ENCODE peak calls at places on chromosome 19, in five cellular contexts. R, U, J, X and N are unnamed samples.

GRCh38 chr19:5997371-5997770 is 19.4 kb upstream of the RANBP3 start:
- DNase-seq in R (no peak), U (no peak), J (no peak), X (no peak), N (no peak)

GRCh38 chr19:9144920-9145319 is 4.7 kb downstream of the ZNF317 start:
- DNase-seq in R (no peak), U (no peak), J (no peak), X (no peak), N (no peak)

GRCh38 chr19:42176649-42176989 is 40.9 kb downstream of the DEDD2 start:
- DNase-seq in R (no peak), U (no peak), J (no peak), X (no peak), N (no peak)

GRCh38 chr19:34165295-34165738 is 7.0 kb upstream of the LSM14A start:
- DNase-seq in R (no peak), U (no peak), J (no peak), X (no peak), N (no peak)

GRCh38 chr19:14959263-14959662 is 18.0 kb downstream of the OR7C2 start:
- DNase-seq in R (no peak), U (no peak), J (no peak), X (no peak), N (no peak)

GRCh38 chr19:32176591-32176990 is 168.8 kb upstream of the ZNF507 start:
- DNase-seq in R (no peak), U (no peak), J (no peak), X (no peak), N (no peak)

GRCh38 chr19:2053601-2054389 is 2.8 kb upstream of the MKNK2 start:
- DNase-seq in R (no peak), U (no peak), J (peak), X (peak), N (peak)

GRCh38 chr19:42288881-42289555 is 12.9 kb upstream of the PRR19 start:
- DNase-seq in R (no peak), U (no peak), J (no peak), X (no peak), N (no peak)

GRCh38 chr19:28966737-28967401 is 246.1 kb downstream of the UQCRFS1 start:
- DNase-seq in R (no peak), U (no peak), J (no peak), X (no peak), N (no peak)

GRCh38 chr19:47122359-47123335 is 8.0 kb upstream of the SAE1 start:
- DNase-seq in R (no peak), U (no peak), J (no peak), X (no peak), N (no peak)

GRCh38 chr19:48210005-48210404 is 39.5 kb downstream of the ZSWIM9 start:
- DNase-seq in R (no peak), U (no peak), J (no peak), X (no peak), N (no peak)

GRCh38 chr19:50992666-50993035 is 8.8 kb downstream of the KLK8 start:
- DNase-seq in R (no peak), U (no peak), J (no peak), X (no peak), N (no peak)
- TF ChIP-seq CTCF in R (no peak), U (no peak), J (no peak), X (no peak), N (no peak)

GRCh38 chr19:10389863-10390262 is 9.5 kb upstream of the TYK2 start:
- DNase-seq in R (no peak), U (no peak), J (no peak), X (no peak), N (no peak)
- TF ChIP-seq CTCF in R (peak), U (peak), J (peak), X (no peak), N (no peak)

DNA sequence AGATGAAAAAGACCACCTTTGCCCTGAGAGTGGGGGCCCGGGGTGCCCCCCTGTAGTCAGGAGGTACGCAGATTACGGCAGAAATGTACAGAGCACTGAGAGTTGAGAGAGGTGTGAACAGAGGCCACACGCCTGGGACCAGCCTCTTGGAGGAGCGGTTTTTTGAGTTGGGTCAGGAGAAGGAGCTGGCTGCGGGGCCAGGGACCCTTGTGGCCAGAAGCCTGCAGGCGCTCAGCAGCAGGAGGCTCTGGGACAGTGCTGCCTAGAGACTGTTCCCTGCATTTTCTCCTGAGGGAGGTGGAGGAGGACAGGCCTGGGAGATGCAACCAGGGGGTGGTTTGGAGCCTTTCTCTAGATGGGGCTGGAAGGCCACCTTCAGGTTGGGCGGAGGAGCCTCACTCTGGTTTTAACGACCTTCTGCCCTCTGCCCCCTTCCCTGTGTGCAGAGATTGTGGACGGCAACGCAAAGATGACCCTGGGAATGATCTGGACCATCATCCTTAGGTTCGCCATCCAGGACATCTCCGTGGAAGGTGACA is 39.7 kb downstream of the CAPN12 start:
- DNase-seq in R (no peak), U (no peak), J (no peak), X (no peak), N (no peak)
- TF ChIP-seq CTCF in R (no peak), U (no peak), J (no peak), X (no peak), N (no peak)

DNA sequence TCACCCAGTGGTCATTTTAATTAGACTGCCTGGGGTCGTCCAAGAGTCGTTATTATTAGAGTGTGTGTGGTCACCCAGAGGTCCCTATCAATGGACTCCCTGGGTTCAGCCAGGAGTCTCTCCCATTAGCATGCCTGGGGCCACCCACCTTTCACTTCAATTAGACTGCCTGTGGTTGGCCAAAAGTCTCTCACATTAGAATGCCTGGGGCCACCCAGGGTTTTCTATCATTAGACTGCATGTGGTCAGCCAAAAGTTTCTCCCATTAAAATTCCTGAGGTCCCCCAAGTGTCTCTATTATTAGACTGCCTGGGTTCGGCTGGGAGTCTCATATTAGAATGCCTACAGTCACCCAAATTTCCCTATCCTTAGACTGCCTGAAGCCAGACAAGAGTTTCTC is 1472.6 kb downstream of the UQCRFS1 start:
- DNase-seq in R (no peak), U (no peak), J (no peak), X (no peak), N (peak)
- TF ChIP-seq CTCF in R (no peak), U (no peak), J (no peak), X (no peak), N (no peak)

DNA sequence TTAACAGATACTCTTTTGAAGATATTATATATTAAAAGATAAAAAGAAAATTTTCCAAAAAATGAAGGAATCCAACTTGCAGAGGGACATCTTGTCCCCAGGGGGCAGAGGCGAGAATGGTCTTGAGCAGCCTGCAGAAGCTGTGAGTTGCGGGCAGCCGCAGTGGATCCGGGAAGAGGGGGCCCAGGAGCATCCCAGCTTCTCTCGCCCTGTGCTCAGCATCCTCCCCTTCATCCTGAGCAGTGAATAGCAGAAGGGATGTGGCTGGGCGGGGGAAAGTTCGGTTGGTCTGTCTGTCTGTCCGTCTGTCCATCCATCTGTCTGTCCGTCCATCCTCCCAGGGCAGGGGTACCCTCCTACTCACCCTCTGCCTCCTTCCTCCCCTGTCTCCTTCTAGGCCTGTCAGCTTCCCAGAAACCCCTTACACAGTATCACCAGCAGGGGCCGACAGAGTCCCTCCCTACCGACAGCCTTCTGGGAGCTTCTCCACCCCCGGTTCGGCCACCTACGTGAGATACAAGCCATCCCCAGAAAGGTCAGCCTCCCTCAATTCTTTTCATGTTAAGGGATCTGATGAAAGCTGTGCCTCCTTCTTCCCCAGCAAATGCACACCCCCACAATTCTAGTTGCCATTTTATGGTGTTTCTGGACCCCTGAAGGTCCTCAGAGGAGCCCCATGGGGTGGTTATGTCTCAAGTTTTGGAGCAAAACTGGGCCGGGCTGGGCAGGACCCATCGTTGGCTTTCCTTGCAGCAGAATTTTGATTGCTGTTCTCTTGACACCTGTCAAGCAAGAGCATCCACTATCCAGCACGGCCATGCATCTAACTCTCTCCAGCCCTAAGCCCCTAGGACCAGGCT is 81.6 kb downstream of the DPF1 start:
- DNase-seq in R (no peak), U (no peak), J (peak), X (peak), N (no peak)
- TF ChIP-seq CTCF in R (peak), U (peak), J (peak), X (peak), N (peak)

GRCh38 chr19:49475995-49476880 is 2.2 kb downstream of the FLT3LG start:
- DNase-seq in R (no peak), U (no peak), J (peak), X (no peak), N (no peak)
- TF ChIP-seq CTCF in R (peak), U (peak), J (peak), X (peak), N (no peak)

DNA sequence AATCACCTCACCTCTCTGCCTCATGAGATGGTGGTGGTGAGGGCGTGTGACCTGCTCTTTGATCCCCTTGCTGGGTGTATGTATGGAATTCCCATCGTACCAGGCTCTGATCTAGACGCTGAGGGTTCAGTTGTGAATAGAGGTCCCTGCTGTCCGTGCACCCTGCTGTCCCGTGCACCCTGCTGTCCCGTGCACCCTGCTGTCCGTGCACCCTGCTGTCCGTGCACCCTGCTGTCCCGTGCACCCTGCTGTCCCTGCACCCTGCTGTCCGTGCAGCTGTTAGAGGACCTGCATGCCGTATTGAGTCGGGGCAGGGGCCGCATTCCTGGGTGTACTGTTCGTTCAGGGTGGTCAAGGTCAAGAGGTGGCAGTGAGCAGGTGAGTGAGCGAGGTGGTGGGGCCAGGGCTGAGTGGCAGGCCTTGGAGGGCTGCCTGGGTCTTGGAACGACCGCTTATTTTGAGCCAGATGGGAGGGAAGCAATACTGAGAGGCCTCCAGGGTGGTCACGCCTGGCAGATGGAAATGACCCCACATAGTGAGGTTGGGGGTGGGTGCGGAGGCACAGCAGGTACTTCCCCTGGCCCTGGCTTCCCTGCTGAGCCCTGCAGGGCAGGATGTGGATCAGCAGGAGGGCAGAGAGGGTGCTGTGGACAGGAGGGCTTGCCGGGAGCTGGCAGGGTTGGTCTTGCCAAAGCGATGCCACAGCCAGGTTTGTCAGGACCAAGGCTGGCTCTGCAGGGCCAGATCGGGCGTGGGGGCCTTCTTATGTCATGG is 4.6 kb upstream of the EPN1 start:
- DNase-seq in R (no peak), U (no peak), J (no peak), X (no peak), N (peak)
- TF ChIP-seq CTCF in R (no peak), U (no peak), J (no peak), X (no peak), N (no peak)